ENCODE peak calls at places on chromosomes 4 and X, in seven cellular contexts. D is CD4-positive, alpha-beta memory T cell; I is naive thymus-derived CD4-positive, alpha-beta T cell; P is esophagus squamous epithelium; X is hepatocyte; M is Peyer's patch; Q is adrenal gland. C is an unnamed sample. For H3K4me1, the result is how much of the 10 kb centered on the place peaks cover.

GRCh38 chr4:99336553-99336952 is 15.4 kb upstream of the ADH1B start:
- DNase-seq in D (no peak), I (no peak), P (no peak), X (no peak), M (no peak), Q (no peak), C (no peak)

GRCh38 chrX:31461266-31461665 is 389.4 kb upstream of the FTHL17 start:
- DNase-seq in D (no peak), I (no peak), P (no peak), X (no peak), M (no peak), Q (no peak), C (no peak)

GRCh38 chrX:44234116-44234515 is 109.4 kb downstream of the EFHC2 start:
- DNase-seq in D (no peak), I (no peak), P (no peak), X (no peak), M (no peak), Q (no peak), C (no peak)

GRCh38 chr4:172794378-172794777 is 374.2 kb upstream of the GALNT7 start:
- DNase-seq in D (no peak), I (no peak), P (no peak), X (no peak), M (no peak), Q (no peak), C (no peak)

GRCh38 chr4:101277661-101278060 is 69.7 kb downstream of the PPP3CA start:
- DNase-seq in D (no peak), I (no peak), P (no peak), X (peak), M (no peak), Q (no peak), C (no peak)

GRCh38 chr4:98619197-98619596 is 39.2 kb downstream of the TSPAN5 start:
- DNase-seq in D (no peak), I (no peak), P (no peak), X (no peak), M (no peak), Q (no peak), C (no peak)

GRCh38 chr4:1090036-1090435 is 23.3 kb downstream of the RNF212 start:
- DNase-seq in D (no peak), I (no peak), P (no peak), X (no peak), M (no peak), Q (no peak), C (no peak)

GRCh38 chr4:22003878-22004277 is 55.3 kb upstream of the KCNIP4 start:
- DNase-seq in D (no peak), I (no peak), P (no peak), X (no peak), M (no peak), Q (no peak), C (no peak)

GRCh38 chr4:183349673-183350072 is 27.4 kb upstream of the CLDN24 start:
- DNase-seq in D (no peak), I (no peak), P (no peak), X (no peak), M (no peak), Q (no peak), C (no peak)

GRCh38 chrX:149074429-149074828 is 430.7 kb downstream of the IDS start:
- DNase-seq in D (no peak), I (peak), P (no peak), X (peak), M (no peak), Q (peak), C (no peak)

GRCh38 chr4:185773419-185773818 is 38.6 kb downstream of the SORBS2 start:
- DNase-seq in D (no peak), I (no peak), P (no peak), X (peak), M (no peak), Q (peak), C (peak)

GRCh38 chrX:53186363-53186762 is 38.6 kb downstream of the KDM5C start:
- DNase-seq in D (no peak), I (no peak), P (no peak), X (no peak), M (no peak), Q (no peak), C (no peak)

GRCh38 chrX:77572322-77572721 is 125.1 kb downstream of the FGF16 start:
- DNase-seq in D (no peak), I (no peak), P (no peak), X (no peak), M (no peak), Q (no peak), C (no peak)

GRCh38 chr4:117225441-117225840 is 140.1 kb upstream of the TRAM1L1 start:
- DNase-seq in D (no peak), I (no peak), P (no peak), X (peak), M (no peak), Q (no peak), C (no peak)

GRCh38 chrX:128436397-128437103 is 384.3 kb upstream of the ACTRT1 start:
- DNase-seq in D (no peak), I (no peak), P (no peak), X (no peak), M (no peak), Q (no peak), C (no peak)
- H3K27ac ChIP-seq in D (no peak), I (no peak), P (no peak), X (no peak), M (no peak), Q (no peak), C (no peak)

GRCh38 chrX:40093586-40093985 is 4.2 kb downstream of the BCOR start:
- DNase-seq in D (no peak), I (no peak), P (no peak), X (no peak), M (no peak), Q (no peak), C (peak)
- H3K4me3 ChIP-seq in D (no peak), I (peak), P (peak), X (no peak), M (peak), Q (peak), C (no peak)

GRCh38 chr4:148288448-148288847 is 153.8 kb downstream of the NR3C2 start:
- DNase-seq in D (no peak), I (no peak), P (no peak), X (no peak), M (no peak), Q (peak), C (no peak)
- H3K4me1 ChIP-seq in D (under half), I (under half), P (under half), X (under half), M (under half), Q (under half), C (under half)

GRCh38 chrX:73943572-73943899 is 360.4 kb upstream of the ZCCHC13 start:
- DNase-seq in D (no peak), I (no peak), P (no peak), X (no peak), M (no peak), Q (no peak), C (no peak)
- H3K27ac ChIP-seq in D (peak), I (peak), P (no peak), X (peak), M (peak), Q (peak), C (peak)

DNA sequence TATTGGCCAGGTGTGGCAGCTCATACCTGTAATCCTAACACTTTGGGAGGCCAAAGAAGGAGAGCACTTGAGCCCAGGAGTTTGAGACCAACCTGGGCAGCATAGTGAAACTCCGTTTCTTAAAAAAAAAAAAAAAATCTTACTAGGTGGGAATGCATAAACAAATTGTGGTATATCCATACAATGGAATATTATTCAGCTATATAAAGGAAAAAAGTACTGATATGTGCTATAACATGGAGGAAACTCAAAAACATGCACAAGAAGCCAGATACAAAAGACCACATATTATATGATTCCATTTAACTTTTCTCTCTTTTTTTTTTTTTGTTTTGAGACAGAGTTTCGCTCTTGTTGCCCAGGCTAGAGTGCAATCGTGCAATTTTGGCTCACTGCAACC is 13.5 kb upstream of the BCORL1 start:
- DNase-seq in D (no peak), I (no peak), P (no peak), X (no peak), M (no peak), Q (no peak), C (no peak)
- H3K4me3 ChIP-seq in D (no peak), I (no peak), P (no peak), X (no peak), M (no peak), Q (no peak), C (no peak)

GRCh38 chr4:145486603-145487002 is 5.0 kb downstream of the SMAD1 start:
- DNase-seq in D (no peak), I (no peak), P (no peak), X (no peak), M (no peak), Q (no peak), C (no peak)
- H3K4me1 ChIP-seq in D (under half), I (under half), P (under half), X (under half), M (under half), Q (under half), C (under half)

GRCh38 chrX:23784487-23785301 is 1.7 kb downstream of the SAT1 start:
- DNase-seq in D (no peak), I (no peak), P (no peak), X (peak), M (no peak), Q (no peak), C (no peak)
- H3K27ac ChIP-seq in D (peak), I (peak), P (peak), X (peak), M (peak), Q (peak), C (peak)

DNA sequence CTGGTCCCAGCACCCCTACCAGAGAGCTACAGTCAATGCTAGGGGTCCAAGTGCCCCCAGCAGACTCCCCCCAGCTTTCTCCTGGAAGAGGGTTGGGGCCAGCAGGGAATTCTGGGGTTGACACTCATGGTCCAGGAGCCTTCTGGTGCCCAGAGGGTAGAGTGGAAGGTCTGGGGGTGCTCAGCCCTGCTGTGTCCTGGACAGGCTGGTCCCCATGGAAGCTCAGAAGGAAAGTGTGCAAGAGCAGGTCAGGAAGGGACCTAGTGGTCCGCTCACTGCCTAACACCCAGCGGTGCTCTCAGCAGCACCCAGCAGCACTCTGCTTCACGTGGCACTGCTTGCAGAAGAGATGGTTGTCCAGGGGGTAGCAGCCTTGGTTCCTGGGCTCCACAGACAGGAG is 6.9 kb downstream of the TEX13C start:
- DNase-seq in D (no peak), I (no peak), P (no peak), X (no peak), M (no peak), Q (no peak), C (no peak)
- H3K4me3 ChIP-seq in D (no peak), I (no peak), P (no peak), X (no peak), M (no peak), Q (no peak), C (no peak)

DNA sequence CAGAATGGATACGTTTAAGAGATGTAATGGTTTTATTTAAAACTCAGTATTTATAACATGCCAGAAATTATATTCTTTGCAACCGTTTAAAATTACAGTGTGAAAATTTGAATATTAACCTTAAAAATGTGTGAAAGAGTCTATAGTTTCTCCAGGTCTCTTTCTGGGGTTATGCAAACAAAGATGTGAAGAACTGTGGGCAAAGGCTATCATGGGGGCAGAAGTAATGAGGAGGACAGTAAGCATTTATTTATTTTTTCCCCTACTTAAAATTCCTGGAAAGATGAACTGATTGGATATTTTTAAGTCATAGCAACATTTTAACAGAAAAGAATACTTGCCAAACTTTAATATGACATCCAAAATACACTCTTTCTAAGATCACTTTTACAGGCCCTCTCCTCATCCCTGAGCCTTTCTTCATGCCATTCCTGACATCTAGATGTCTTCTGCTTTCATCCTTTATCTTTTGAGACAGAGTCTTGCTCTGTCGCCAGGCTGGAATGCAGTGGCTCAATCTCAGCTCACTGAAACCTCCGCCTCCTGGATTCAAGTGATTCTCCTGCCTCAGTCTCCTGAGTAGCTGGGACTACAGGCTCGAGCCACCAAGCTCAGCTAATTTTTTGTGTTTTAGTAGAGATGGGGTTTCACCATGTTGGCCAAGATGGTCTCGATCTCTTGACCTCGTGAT is 46.1 kb downstream of the TMEM131L start:
- DNase-seq in D (no peak), I (no peak), P (no peak), X (no peak), M (no peak), Q (no peak), C (no peak)
- H3K4me1 ChIP-seq in D (half or more), I (under half), P (under half), X (under half), M (under half), Q (under half), C (under half)

DNA sequence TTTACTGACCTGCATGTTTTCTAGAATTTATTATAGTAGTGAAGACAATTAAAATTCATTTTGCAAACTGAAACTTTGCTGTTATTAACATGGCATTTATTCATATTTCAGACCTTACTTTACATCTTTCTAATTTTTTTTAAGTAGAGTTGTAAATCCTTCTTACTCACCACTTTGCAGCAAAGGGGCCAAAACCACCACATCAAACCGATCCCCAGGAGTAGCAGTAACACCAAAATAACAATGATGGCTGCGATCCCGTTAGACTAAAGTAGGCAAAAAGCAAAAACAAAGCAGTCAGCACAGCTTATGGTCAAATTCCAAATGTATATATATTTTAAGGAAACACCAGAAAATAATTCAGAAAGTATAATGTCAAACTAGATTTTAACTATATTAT is 64.7 kb downstream of the ANTXR2 start:
- DNase-seq in D (peak), I (no peak), P (no peak), X (no peak), M (no peak), Q (no peak), C (no peak)
- H3K27ac ChIP-seq in D (no peak), I (no peak), P (no peak), X (no peak), M (no peak), Q (no peak), C (no peak)